ENCODE peak calls at places on chromosomes 6 and 20, in four cellular contexts. Y is mucosa of descending colon, Z is suprapubic skin, E is AG09319. K is an unnamed sample.

GRCh38 chr6:82144007-82144851 is 103.3 kb downstream of the IBTK start:
- DNase-seq in Y (no peak), Z (no peak), E (peak), K (peak)

GRCh38 chr6:129432738-129433137 is 277.2 kb downstream of the ARHGAP18 start:
- DNase-seq in Y (no peak), Z (no peak), E (no peak), K (no peak)

GRCh38 chr6:46053034-46053933 is 37.6 kb upstream of the CLIC5 start:
- DNase-seq in Y (peak), Z (no peak), E (no peak), K (no peak)

GRCh38 chr6:130978660-130979396 is 84.2 kb downstream of the EPB41L2 start:
- DNase-seq in Y (no peak), Z (no peak), E (no peak), K (no peak)

GRCh38 chr6:46042355-46042999 is 26.8 kb upstream of the CLIC5 start:
- DNase-seq in Y (no peak), Z (no peak), E (no peak), K (no peak)

GRCh38 chr6:55713411-55713810 is 134.4 kb upstream of the HMGCLL1 start:
- DNase-seq in Y (no peak), Z (no peak), E (peak), K (no peak)

GRCh38 chr20:539236-539635 is 4.4 kb downstream of the CSNK2A1 start:
- DNase-seq in Y (no peak), Z (no peak), E (no peak), K (no peak)

GRCh38 chr6:157392927-157393666 is 12.1 kb downstream of the ZDHHC14 start:
- DNase-seq in Y (peak), Z (no peak), E (no peak), K (peak)

GRCh38 chr20:64228751-64229518 is 26.6 kb upstream of the PCMTD2 start:
- DNase-seq in Y (peak), Z (no peak), E (no peak), K (no peak)

GRCh38 chr6:135196739-135197510 is 15.8 kb downstream of the MYB start:
- DNase-seq in Y (no peak), Z (no peak), E (no peak), K (no peak)

GRCh38 chr6:133893324-133893692 is 4.4 kb downstream of the TCF21 start:
- DNase-seq in Y (no peak), Z (no peak), E (no peak), K (no peak)

GRCh38 chr20:34791289-34792020 is 34.0 kb downstream of the NCOA6 start:
- DNase-seq in Y (no peak), Z (no peak), E (peak), K (no peak)

GRCh38 chr6:4805553-4806307 is 29.5 kb downstream of the CDYL start:
- DNase-seq in Y (peak), Z (no peak), E (no peak), K (peak)
- TF ChIP-seq CTCF in Y (peak), Z (no peak), E (peak), K (peak)

DNA sequence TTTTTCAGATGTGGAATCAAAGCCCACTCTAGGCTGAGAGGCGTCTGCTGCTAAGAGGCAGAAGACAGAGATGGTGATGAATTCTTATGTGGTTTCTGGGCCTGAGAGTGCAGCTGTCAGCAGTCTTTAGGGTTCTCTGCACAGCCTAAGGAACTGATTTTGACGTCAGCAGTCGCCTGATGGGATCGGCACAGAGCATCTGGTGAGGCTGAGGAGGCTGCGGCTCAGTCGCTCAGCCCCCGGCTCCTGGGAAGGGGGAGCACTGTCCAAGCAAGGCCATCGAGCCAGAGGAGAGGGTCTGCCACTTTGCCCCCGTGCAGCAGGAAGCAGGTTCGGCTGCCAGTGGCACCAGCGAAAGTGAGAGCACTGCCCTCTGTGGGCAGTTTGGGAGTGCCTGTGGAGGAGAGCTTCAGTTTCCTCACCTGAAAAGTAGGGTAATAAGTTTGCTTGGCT is 92.5 kb downstream of the TCP11 start:
- DNase-seq in Y (peak), Z (no peak), E (no peak), K (peak)
- TF ChIP-seq CTCF in Y (no peak), Z (no peak), E (peak), K (peak)

DNA sequence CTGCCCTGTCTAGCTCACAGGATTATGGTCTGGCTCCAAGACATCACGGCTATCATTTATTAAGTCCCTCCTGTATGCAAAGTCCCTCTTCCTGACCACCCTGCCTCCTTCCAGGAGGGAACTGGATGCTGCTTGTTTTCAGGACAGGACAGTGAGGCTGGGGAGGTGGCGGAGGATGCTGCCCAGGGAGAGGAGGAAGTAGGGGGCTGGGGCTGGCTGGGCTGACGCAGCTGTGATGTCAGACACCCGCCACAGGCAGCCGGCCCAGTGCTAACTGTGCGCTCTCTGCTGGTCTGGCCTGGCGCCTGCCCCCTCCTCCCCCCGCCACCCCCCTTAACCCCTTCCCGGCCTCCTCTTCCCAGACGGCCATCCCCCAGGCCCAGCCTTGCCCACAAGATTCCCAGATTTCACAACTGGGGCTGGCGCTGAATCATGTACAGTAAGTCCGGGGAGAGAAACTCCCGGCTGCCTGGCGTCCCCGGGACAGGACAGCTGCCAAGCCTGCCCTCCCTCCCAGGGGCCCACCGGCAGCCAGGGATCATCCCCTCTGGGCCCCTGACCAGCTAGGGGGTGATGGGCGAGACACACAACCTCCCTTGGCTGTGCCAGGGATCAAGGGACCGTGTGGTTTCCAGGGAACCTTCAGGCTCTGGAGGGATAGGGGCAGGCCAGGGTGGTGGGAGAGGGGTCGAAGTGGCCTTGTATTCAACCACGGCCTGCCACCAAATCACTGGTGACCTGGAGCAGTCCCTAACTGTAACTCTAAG is 118.1 kb downstream of the CEBPB start:
- DNase-seq in Y (peak), Z (peak), E (peak), K (peak)
- TF ChIP-seq CTCF in Y (no peak), Z (no peak), E (no peak), K (no peak)

DNA sequence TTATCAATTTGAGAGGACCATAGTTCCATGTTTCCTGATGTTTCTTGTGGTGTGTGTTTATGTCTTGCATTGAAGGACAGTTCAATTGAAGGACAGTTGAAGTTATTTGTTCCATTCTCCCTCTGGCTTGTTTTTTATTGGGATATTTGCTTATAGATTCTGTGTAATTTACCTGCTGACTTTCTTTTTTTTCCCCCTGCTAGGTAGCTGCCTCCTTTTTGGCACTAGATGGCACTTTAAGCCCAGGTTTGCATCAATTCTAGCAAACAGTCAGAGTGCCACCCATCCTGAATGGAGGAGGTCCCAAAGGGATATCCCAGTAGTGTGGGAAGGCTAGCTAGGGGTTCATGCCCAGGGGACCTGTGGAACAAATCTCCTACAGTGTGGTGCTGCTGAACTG is 78.1 kb downstream of the CFAP61 start:
- DNase-seq in Y (no peak), Z (no peak), E (no peak), K (no peak)
- TF ChIP-seq CTCF in Y (no peak), Z (no peak), E (no peak), K (no peak)

K was measured in retinal pigment epithelial cell.